ENCODE peak calls at places on chromosomes 12 and 14, in eight cellular contexts. One of them, this sample, is unnamed.

GRCh38 chr12:93108958-93109357 is 179.9 kb upstream of the EEA1 start:
- DNase-seq in GM10248: no peak
- DNase-seq in sigmoid colon: no peak
- DNase-seq in cardiac fibroblast: peak; percentile 73
- DNase-seq in A549: no peak
- DNase-seq in tibial artery: no peak
- DNase-seq in chondrocyte: no peak
- DNase-seq in brain microvascular endothelial cell: no peak
- DNase-seq in this sample: no peak

GRCh38 chr12:13071305-13072280 is 27.4 kb downstream of the FAM234B start:
- DNase-seq in tibial artery: no peak
- DNase-seq in chondrocyte: no peak
- DNase-seq in GM10248: no peak
- DNase-seq in sigmoid colon: no peak
- DNase-seq in A549: no peak
- DNase-seq in cardiac fibroblast: no peak
- DNase-seq in brain microvascular endothelial cell: no peak
- DNase-seq in this sample: no peak

GRCh38 chr12:25493682-25494081 is 59.4 kb downstream of the LMNTD1 start:
- DNase-seq in GM10248: no peak
- DNase-seq in chondrocyte: no peak
- DNase-seq in sigmoid colon: no peak
- DNase-seq in tibial artery: no peak
- DNase-seq in cardiac fibroblast: no peak
- DNase-seq in A549: no peak
- DNase-seq in brain microvascular endothelial cell: no peak
- DNase-seq in this sample: no peak

GRCh38 chr14:72741836-72742681 is 151.8 kb downstream of the DPF3 start:
- DNase-seq in sigmoid colon: no peak
- DNase-seq in tibial artery: peak; percentile 45
- DNase-seq in GM10248: no peak
- DNase-seq in cardiac fibroblast: no peak
- DNase-seq in A549: no peak
- DNase-seq in chondrocyte: no peak
- DNase-seq in brain microvascular endothelial cell: no peak
- DNase-seq in this sample: no peak

GRCh38 chr12:56658921-56659320 is 13.1 kb upstream of the ATP5F1B start:
- DNase-seq in cardiac fibroblast: no peak
- DNase-seq in A549: no peak
- DNase-seq in brain microvascular endothelial cell: no peak
- DNase-seq in sigmoid colon: no peak
- DNase-seq in tibial artery: no peak
- DNase-seq in chondrocyte: no peak
- DNase-seq in GM10248: peak; percentile 37
- DNase-seq in this sample: no peak

GRCh38 chr12:48349471-48349870 is 1.2 kb downstream of the ZNF641 start:
- DNase-seq in cardiac fibroblast: peak; percentile 63
- DNase-seq in A549: no peak
- DNase-seq in sigmoid colon: no peak
- DNase-seq in GM10248: no peak
- DNase-seq in brain microvascular endothelial cell: peak; percentile 9
- DNase-seq in chondrocyte: no peak
- DNase-seq in tibial artery: no peak
- DNase-seq in this sample: no peak

GRCh38 chr12:45833401-45833800 is 103.9 kb downstream of the ARID2 start:
- DNase-seq in tibial artery: no peak
- DNase-seq in cardiac fibroblast: peak; percentile 12
- DNase-seq in A549: no peak
- DNase-seq in brain microvascular endothelial cell: no peak
- DNase-seq in sigmoid colon: no peak
- DNase-seq in chondrocyte: no peak
- DNase-seq in GM10248: no peak
- DNase-seq in this sample: no peak

GRCh38 chr14:39109893-39110715 is 4.0 kb upstream of the GEMIN2 start:
- DNase-seq in GM10248: peak; percentile 34
- DNase-seq in tibial artery: no peak
- DNase-seq in A549: no peak
- DNase-seq in chondrocyte: no peak
- DNase-seq in sigmoid colon: no peak
- DNase-seq in brain microvascular endothelial cell: no peak
- DNase-seq in cardiac fibroblast: no peak
- DNase-seq in this sample: no peak

DNA sequence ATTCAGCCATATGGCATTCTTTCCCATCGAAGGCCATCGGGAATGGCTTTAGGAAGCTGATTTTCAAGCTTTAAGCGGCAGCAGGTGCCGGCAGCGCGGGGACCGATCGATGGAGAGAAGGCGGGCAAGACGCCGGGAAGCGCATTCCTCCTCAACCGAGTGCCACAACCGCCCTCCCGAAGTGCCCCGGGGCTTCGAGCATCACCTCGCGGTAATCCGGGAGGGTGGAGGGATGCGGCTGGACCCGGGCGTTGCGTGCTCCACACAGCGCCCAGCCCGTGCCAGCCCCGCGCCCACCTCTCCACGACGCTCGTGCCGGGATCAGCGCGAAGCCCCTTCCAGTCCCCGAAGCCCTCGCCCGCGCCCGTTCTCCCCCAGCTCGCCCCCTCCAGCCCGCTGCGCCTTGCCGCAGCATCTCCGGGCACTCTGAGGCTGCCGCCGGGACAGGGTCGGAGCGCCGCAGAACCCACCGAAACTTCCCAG is 3.2 kb downstream of the USP44 start:
- DNase-seq in cardiac fibroblast: no peak
- DNase-seq in tibial artery: no peak
- DNase-seq in GM10248: no peak
- DNase-seq in brain microvascular endothelial cell: no peak
- DNase-seq in chondrocyte: no peak
- DNase-seq in sigmoid colon: peak; percentile 71
- DNase-seq in A549: no peak
- DNase-seq in this sample: peak; percentile 2
- TF ChIP-seq CTCF in cardiac fibroblast: no peak
- TF ChIP-seq CTCF in tibial artery: no peak
- TF ChIP-seq CTCF in GM10248: no peak
- TF ChIP-seq CTCF in brain microvascular endothelial cell: no peak
- TF ChIP-seq CTCF in chondrocyte: no peak
- TF ChIP-seq CTCF in sigmoid colon: no peak
- TF ChIP-seq CTCF in A549: no peak
- TF ChIP-seq CTCF in this sample: no peak

GRCh38 chr12:125690841-125691240 is 625.6 kb downstream of the AACS start:
- DNase-seq in tibial artery: no peak
- DNase-seq in sigmoid colon: no peak
- DNase-seq in brain microvascular endothelial cell: no peak
- DNase-seq in A549: no peak
- DNase-seq in chondrocyte: no peak
- DNase-seq in cardiac fibroblast: no peak
- DNase-seq in GM10248: no peak
- DNase-seq in this sample: no peak

GRCh38 chr12:125696044-125696443 is 630.8 kb downstream of the AACS start:
- DNase-seq in GM10248: no peak
- DNase-seq in sigmoid colon: no peak
- DNase-seq in A549: no peak
- DNase-seq in cardiac fibroblast: no peak
- DNase-seq in tibial artery: no peak
- DNase-seq in chondrocyte: no peak
- DNase-seq in brain microvascular endothelial cell: no peak
- DNase-seq in this sample: no peak
- TF ChIP-seq CTCF in GM10248: no peak
- TF ChIP-seq CTCF in sigmoid colon: no peak
- TF ChIP-seq CTCF in A549: no peak
- TF ChIP-seq CTCF in cardiac fibroblast: no peak
- TF ChIP-seq CTCF in tibial artery: no peak
- TF ChIP-seq CTCF in chondrocyte: no peak
- TF ChIP-seq CTCF in brain microvascular endothelial cell: no peak
- TF ChIP-seq CTCF in this sample: no peak

DNA sequence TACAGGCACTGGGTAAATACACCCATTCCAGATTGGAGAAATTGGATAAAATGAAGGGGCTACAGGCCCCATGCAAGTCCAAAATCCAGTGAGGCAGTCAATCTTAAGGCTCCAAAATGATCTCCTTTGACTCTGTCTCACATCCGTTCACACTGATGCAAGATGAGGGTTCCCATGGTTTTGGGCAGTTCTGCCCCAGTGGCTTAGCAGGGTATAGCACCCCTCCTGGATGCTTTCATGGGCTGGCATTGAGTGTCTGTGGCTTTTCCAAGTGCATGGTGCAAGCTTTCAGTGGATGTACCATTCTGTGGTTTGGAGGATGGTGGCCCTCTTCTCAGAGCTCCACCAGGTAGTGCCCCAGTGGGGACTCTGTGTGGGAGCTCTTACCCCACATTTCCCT is 427.2 kb downstream of the TRHDE start:
- DNase-seq in tibial artery: no peak
- DNase-seq in chondrocyte: no peak
- DNase-seq in GM10248: no peak
- DNase-seq in cardiac fibroblast: no peak
- DNase-seq in brain microvascular endothelial cell: no peak
- DNase-seq in A549: no peak
- DNase-seq in sigmoid colon: no peak
- DNase-seq in this sample: no peak
- TF ChIP-seq CTCF in tibial artery: no peak
- TF ChIP-seq CTCF in chondrocyte: no peak
- TF ChIP-seq CTCF in GM10248: no peak
- TF ChIP-seq CTCF in cardiac fibroblast: no peak
- TF ChIP-seq CTCF in brain microvascular endothelial cell: no peak
- TF ChIP-seq CTCF in A549: no peak
- TF ChIP-seq CTCF in sigmoid colon: no peak
- TF ChIP-seq CTCF in this sample: no peak

GRCh38 chr14:51605575-51605974 is 46.1 kb upstream of the FRMD6 start:
- DNase-seq in tibial artery: no peak
- DNase-seq in sigmoid colon: no peak
- DNase-seq in A549: no peak
- DNase-seq in cardiac fibroblast: no peak
- DNase-seq in chondrocyte: no peak
- DNase-seq in GM10248: no peak
- DNase-seq in brain microvascular endothelial cell: no peak
- DNase-seq in this sample: no peak

GRCh38 chr14:51604078-51604477 is 47.6 kb upstream of the FRMD6 start:
- DNase-seq in GM10248: no peak
- DNase-seq in chondrocyte: no peak
- DNase-seq in A549: no peak
- DNase-seq in sigmoid colon: no peak
- DNase-seq in cardiac fibroblast: peak; percentile 87
- DNase-seq in tibial artery: no peak
- DNase-seq in brain microvascular endothelial cell: peak; percentile 91
- DNase-seq in this sample: peak; percentile 96

GRCh38 chr14:51602176-51602759 is 49.4 kb upstream of the FRMD6 start:
- DNase-seq in tibial artery: no peak
- DNase-seq in cardiac fibroblast: no peak
- DNase-seq in A549: no peak
- DNase-seq in brain microvascular endothelial cell: no peak
- DNase-seq in sigmoid colon: no peak
- DNase-seq in GM10248: no peak
- DNase-seq in chondrocyte: no peak
- DNase-seq in this sample: no peak

GRCh38 chr14:51600658-51601057 is 51.1 kb upstream of the FRMD6 start:
- DNase-seq in A549: no peak
- DNase-seq in tibial artery: no peak
- DNase-seq in cardiac fibroblast: no peak
- DNase-seq in sigmoid colon: no peak
- DNase-seq in GM10248: no peak
- DNase-seq in brain microvascular endothelial cell: no peak
- DNase-seq in chondrocyte: no peak
- DNase-seq in this sample: no peak

DNA sequence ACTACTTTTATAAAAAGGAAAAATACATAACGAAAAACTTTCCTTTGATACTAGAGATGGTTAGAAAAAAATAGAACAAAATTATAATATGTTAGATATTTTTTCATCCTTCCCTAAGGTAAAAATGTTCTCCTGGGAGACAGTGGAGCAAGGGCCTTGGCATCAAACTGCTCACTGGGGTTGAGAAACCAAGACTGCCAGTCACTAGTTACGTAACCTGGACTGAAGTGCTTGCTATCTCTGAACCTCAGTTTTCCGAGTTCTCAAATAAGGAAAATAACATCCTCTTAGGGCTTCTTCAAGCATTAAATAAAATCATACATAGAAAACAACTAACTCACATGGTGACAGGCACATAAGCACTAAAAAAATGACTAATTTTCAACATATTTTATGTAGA is 48.2 kb upstream of the FRMD6 start:
- DNase-seq in cardiac fibroblast: peak; percentile 73
- DNase-seq in brain microvascular endothelial cell: no peak
- DNase-seq in A549: no peak
- DNase-seq in GM10248: no peak
- DNase-seq in chondrocyte: no peak
- DNase-seq in tibial artery: no peak
- DNase-seq in sigmoid colon: no peak
- DNase-seq in this sample: no peak
- TF ChIP-seq CTCF in cardiac fibroblast: no peak
- TF ChIP-seq CTCF in brain microvascular endothelial cell: no peak
- TF ChIP-seq CTCF in A549: no peak
- TF ChIP-seq CTCF in GM10248: no peak
- TF ChIP-seq CTCF in chondrocyte: no peak
- TF ChIP-seq CTCF in tibial artery: no peak
- TF ChIP-seq CTCF in sigmoid colon: no peak
- TF ChIP-seq CTCF in this sample: no peak

GRCh38 chr12:42097971-42098370 is 46.7 kb downstream of the GXYLT1 start:
- DNase-seq in A549: no peak
- DNase-seq in sigmoid colon: no peak
- DNase-seq in cardiac fibroblast: peak; percentile 58
- DNase-seq in brain microvascular endothelial cell: no peak
- DNase-seq in chondrocyte: no peak
- DNase-seq in GM10248: peak; percentile 46
- DNase-seq in tibial artery: no peak
- DNase-seq in this sample: no peak
- TF ChIP-seq CTCF in A549: no peak
- TF ChIP-seq CTCF in sigmoid colon: no peak
- TF ChIP-seq CTCF in cardiac fibroblast: no peak
- TF ChIP-seq CTCF in brain microvascular endothelial cell: no peak
- TF ChIP-seq CTCF in chondrocyte: no peak
- TF ChIP-seq CTCF in GM10248: no peak
- TF ChIP-seq CTCF in tibial artery: no peak
- TF ChIP-seq CTCF in this sample: no peak

GRCh38 chr14:21070610-21071224 is 613 bp downstream of the ARHGEF40 start:
- DNase-seq in sigmoid colon: no peak
- DNase-seq in GM10248: peak; percentile 50
- DNase-seq in cardiac fibroblast: peak; percentile 55
- DNase-seq in chondrocyte: peak; percentile 94
- DNase-seq in A549: peak; percentile 40
- DNase-seq in brain microvascular endothelial cell: peak; percentile 24
- DNase-seq in tibial artery: peak; percentile 79
- DNase-seq in this sample: peak; percentile 27

GRCh38 chr14:21072781-21073339 is 2.8 kb downstream of the ARHGEF40 start:
- DNase-seq in A549: no peak
- DNase-seq in brain microvascular endothelial cell: no peak
- DNase-seq in GM10248: no peak
- DNase-seq in chondrocyte: no peak
- DNase-seq in sigmoid colon: no peak
- DNase-seq in cardiac fibroblast: no peak
- DNase-seq in tibial artery: no peak
- DNase-seq in this sample: no peak

GRCh38 chr14:21070083-21070609 is at the start of gene ARHGEF40:
- DNase-seq in A549: peak; percentile 40
- DNase-seq in GM10248: peak; percentile 48
- DNase-seq in cardiac fibroblast: peak; percentile 54
- DNase-seq in brain microvascular endothelial cell: peak; percentile 14
- DNase-seq in tibial artery: peak; percentile 85
- DNase-seq in sigmoid colon: no peak
- DNase-seq in chondrocyte: no peak
- DNase-seq in this sample: peak; percentile 27

GRCh38 chr14:21072102-21072501 is 2.0 kb downstream of the ARHGEF40 start:
- DNase-seq in brain microvascular endothelial cell: peak; percentile 70
- DNase-seq in A549: peak; percentile 32
- DNase-seq in tibial artery: no peak
- DNase-seq in chondrocyte: no peak
- DNase-seq in cardiac fibroblast: peak; percentile 83
- DNase-seq in sigmoid colon: no peak
- DNase-seq in GM10248: no peak
- DNase-seq in this sample: peak; percentile 68

GRCh38 chr14:21071225-21072041 is 1.3 kb downstream of the ARHGEF40 start:
- DNase-seq in tibial artery: peak; percentile 93
- DNase-seq in brain microvascular endothelial cell: peak; percentile 90
- DNase-seq in chondrocyte: peak; percentile 98
- DNase-seq in GM10248: peak; percentile 88
- DNase-seq in sigmoid colon: peak; percentile 94
- DNase-seq in cardiac fibroblast: peak; percentile 94
- DNase-seq in A549: peak; percentile 37
- DNase-seq in this sample: peak; percentile 94
- TF ChIP-seq CTCF in tibial artery: no peak
- TF ChIP-seq CTCF in brain microvascular endothelial cell: no peak
- TF ChIP-seq CTCF in chondrocyte: peak; percentile 5
- TF ChIP-seq CTCF in GM10248: no peak
- TF ChIP-seq CTCF in sigmoid colon: no peak
- TF ChIP-seq CTCF in cardiac fibroblast: no peak
- TF ChIP-seq CTCF in A549: no peak
- TF ChIP-seq CTCF in this sample: no peak

This sample was measured in astrocyte.